ENCODE peak calls at places on chromosomes 6 and 20, in four cellular contexts. G, Y, R and F are unnamed samples.

GRCh38 chr20:57872816-57873409 is 163.1 kb upstream of the PMEPA1 start:
- DNase-seq in G (no peak), Y (no peak), R (no peak), F (no peak)

GRCh38 chr20:57189713-57190112 is 76.7 kb downstream of the BMP7 start:
- DNase-seq in G (no peak), Y (no peak), R (no peak), F (no peak)

GRCh38 chr6:33632603-33633039 is 11.5 kb downstream of the ITPR3 start:
- DNase-seq in G (peak; percentile 65), Y (peak; percentile 51), R (no peak), F (no peak)

GRCh38 chr6:163937071-163937470 is 522.6 kb downstream of the QKI start:
- DNase-seq in G (no peak), Y (no peak), R (no peak), F (no peak)

GRCh38 chr6:130993292-130993765 is 69.7 kb downstream of the EPB41L2 start:
- DNase-seq in G (no peak), Y (no peak), R (no peak), F (no peak)

GRCh38 chr6:6781172-6781876 is 192.8 kb downstream of the LY86 start:
- DNase-seq in G (no peak), Y (no peak), R (no peak), F (peak; percentile 12)

GRCh38 chr6:41428995-41429417 is 93.6 kb downstream of the NCR2 start:
- DNase-seq in G (peak; percentile 26), Y (no peak), R (no peak), F (no peak)

GRCh38 chr6:168744866-168745265 is 303.9 kb downstream of the SMOC2 start:
- DNase-seq in G (no peak), Y (no peak), R (no peak), F (no peak)

GRCh38 chr6:148037496-148037895 is 305.1 kb upstream of the SASH1 start:
- DNase-seq in G (no peak), Y (no peak), R (no peak), F (no peak)

GRCh38 chr6:163438298-163438939 is 23.9 kb downstream of the QKI start:
- DNase-seq in G (no peak), Y (no peak), R (no peak), F (no peak)

GRCh38 chr20:64228751-64229518 is 26.6 kb upstream of the PCMTD2 start:
- DNase-seq in G (no peak), Y (no peak), R (no peak), F (no peak)

GRCh38 chr6:130116273-130116672 is 97.9 kb downstream of the L3MBTL3 start:
- DNase-seq in G (no peak), Y (no peak), R (no peak), F (no peak)

GRCh38 chr20:54284928-54285704 is 77.2 kb downstream of the PFDN4 start:
- DNase-seq in G (no peak), Y (no peak), R (no peak), F (no peak)

GRCh38 chr6:17454316-17455005 is 61.1 kb downstream of the CAP2 start:
- DNase-seq in G (no peak), Y (peak; percentile 38), R (no peak), F (no peak)

GRCh38 chr6:79869600-79870084 is 77.7 kb downstream of the ELOVL4 start:
- DNase-seq in G (peak; percentile 78), Y (peak; percentile 48), R (peak; percentile 77), F (peak; percentile 57)

GRCh38 chr6:75609639-75610590 is 8.2 kb downstream of the SENP6 start:
- DNase-seq in G (no peak), Y (no peak), R (no peak), F (no peak)

GRCh38 chr6:139240161-139241010 is 51.4 kb downstream of the TXLNB start:
- DNase-seq in G (no peak), Y (no peak), R (no peak), F (no peak)

GRCh38 chr6:24477070-24477469 is 12.3 kb downstream of the GPLD1 start:
- DNase-seq in G (no peak), Y (no peak), R (no peak), F (no peak)

GRCh38 chr6:46014511-46015118 is 1.0 kb downstream of the CLIC5 start:
- DNase-seq in G (peak; percentile 21), Y (no peak), R (no peak), F (peak; percentile 3)

GRCh38 chr20:1013566-1014340 is 11.6 kb upstream of the RSPO4 start:
- DNase-seq in G (no peak), Y (no peak), R (no peak), F (no peak)

GRCh38 chr20:44448753-44449546 is 26.7 kb upstream of the TTPAL start:
- DNase-seq in G (no peak), Y (peak; percentile 58), R (no peak), F (no peak)